ENCODE peak calls at places on chromosomes 7 and 10, in eight cellular contexts. I is PC-3, Q is GM23338, N is GM23248, K is hepatocyte, Z is MM.1S, Y is OCI-LY7, E is HCT116. U is an unnamed sample.

GRCh38 chr10:6089334-6090219 is 743 bp downstream of the RBM17 start:
- DNase-seq in N (peak; percentile 64), K (peak; percentile 50), I (peak; percentile 23), Q (peak; percentile 60), Y (peak; percentile 61), Z (peak; percentile 29), E (no peak), U (peak; percentile 76)

GRCh38 chr10:569961-570630 is 119.4 kb downstream of the DIP2C start:
- DNase-seq in K (no peak), Z (no peak), N (no peak), Y (no peak), E (no peak), I (no peak), Q (no peak), U (no peak)

GRCh38 chr10:116325987-116326386 is 1.7 kb downstream of the CCDC172 start:
- DNase-seq in N (no peak), K (no peak), Z (no peak), I (no peak), Q (no peak), Y (no peak), E (no peak), U (no peak)

GRCh38 chr10:68212721-68213352 is 19.1 kb downstream of the ATOH7 start:
- DNase-seq in K (peak; percentile 33), I (peak; percentile 80), Q (peak; percentile 43), N (peak; percentile 61), Y (peak; percentile 67), E (no peak), Z (peak; percentile 40), U (no peak)

GRCh38 chr7:13312327-13312726 is 624.9 kb downstream of the ARL4A start:
- DNase-seq in Q (peak; percentile 75), E (peak; percentile 6), Z (no peak), N (no peak), Y (peak; percentile 33), I (peak; percentile 34), K (no peak), U (peak; percentile 23)

GRCh38 chr7:22578048-22578770 is 78.2 kb upstream of the STEAP1B start:
- DNase-seq in I (peak; percentile 76), Y (no peak), K (no peak), E (no peak), Q (no peak), N (peak; percentile 75), Z (no peak), U (no peak)

GRCh38 chr10:27223964-27224363 is 16.6 kb downstream of the ACBD5 start:
- DNase-seq in E (no peak), N (peak; percentile 62), K (peak; percentile 70), Q (peak; percentile 77), Z (peak; percentile 61), Y (peak; percentile 64), I (peak; percentile 51), U (peak; percentile 38)

GRCh38 chr7:29511851-29512250 is 51.8 kb upstream of the PRR15 start:
- DNase-seq in Y (no peak), K (no peak), N (no peak), Q (no peak), E (no peak), I (no peak), Z (no peak), U (no peak)

GRCh38 chr10:83816942-83817341 is 322.4 kb upstream of the GHITM start:
- DNase-seq in Y (no peak), N (no peak), E (no peak), I (no peak), Q (no peak), K (peak; percentile 8), Z (peak; percentile 57), U (no peak)

GRCh38 chr7:54785261-54785660 is 26.2 kb upstream of the SEC61G start:
- DNase-seq in I (peak; percentile 72), Z (no peak), N (no peak), Y (no peak), Q (peak; percentile 37), K (no peak), E (no peak), U (no peak)

GRCh38 chr10:110845756-110846620 is 25.7 kb upstream of the PDCD4 start:
- DNase-seq in Y (no peak), N (no peak), I (peak; percentile 6), Z (no peak), E (no peak), K (peak; percentile 72), Q (no peak), U (no peak)

GRCh38 chr10:18087398-18087797 is 52.8 kb upstream of the CACNB2 start:
- DNase-seq in N (no peak), E (no peak), Q (no peak), Y (no peak), Z (no peak), I (no peak), K (no peak), U (no peak)

GRCh38 chr10:47025540-47026300 is 114.5 kb downstream of the PTPN20 start:
- DNase-seq in Z (no peak), Q (no peak), I (peak; percentile 27), K (no peak), N (peak; percentile 94), Y (no peak), E (no peak), U (no peak)

GRCh38 chr7:36663481-36663880 is 60.8 kb downstream of the AOAH start:
- DNase-seq in Y (no peak), E (no peak), Q (no peak), Z (no peak), N (no peak), I (no peak), K (no peak), U (no peak)

GRCh38 chr10:132468201-132468600 is 69.4 kb upstream of the INPP5A start:
- DNase-seq in N (no peak), Y (no peak), E (no peak), Q (no peak), Z (no peak), K (no peak), I (no peak), U (no peak)

GRCh38 chr7:26627871-26628270 is 236.5 kb downstream of the SKAP2 start:
- DNase-seq in Z (no peak), N (no peak), I (no peak), E (no peak), Q (no peak), Y (no peak), K (no peak), U (peak; percentile 22)

GRCh38 chr10:58651040-58651439 is 138.4 kb downstream of the BICC1 start:
- DNase-seq in Y (no peak), K (peak; percentile 20), Z (no peak), Q (no peak), N (peak; percentile 40), E (no peak), I (no peak), U (no peak)

GRCh38 chr7:30896041-30896440 is 15.6 kb upstream of the AQP1 start:
- DNase-seq in I (no peak), Y (no peak), N (no peak), Z (no peak), Q (no peak), K (peak; percentile 56), E (no peak), U (no peak)

GRCh38 chr10:44300666-44301649 is 83.9 kb downstream of the CXCL12 start:
- DNase-seq in Z (no peak), I (peak; percentile 98), N (peak; percentile 98), Y (no peak), K (no peak), Q (no peak), E (peak; percentile 47), U (no peak)

GRCh38 chr7:44320141-44320540 is 5.3 kb downstream of the CAMK2B start:
- DNase-seq in Q (no peak), I (peak; percentile 26), N (no peak), Y (no peak), Z (no peak), K (no peak), E (no peak), U (no peak)

GRCh38 chr7:155489862-155490696 is 32.1 kb downstream of the EN2 start:
- DNase-seq in N (peak; percentile 62), Q (peak; percentile 56), Z (no peak), E (no peak), Y (no peak), K (no peak), I (no peak), U (peak; percentile 82)

GRCh38 chr7:43148161-43148731 is 35.8 kb downstream of the HECW1 start:
- DNase-seq in Z (no peak), E (no peak), Y (no peak), K (no peak), I (peak; percentile 27), Q (no peak), N (peak; percentile 49), U (no peak)

GRCh38 chr10:72087392-72087968 is 871 bp downstream of the SPOCK2 start:
- DNase-seq in Q (peak; percentile 47), E (no peak), I (no peak), Z (no peak), N (no peak), K (peak; percentile 33), Y (peak; percentile 34), U (peak; percentile 39)

GRCh38 chr10:3584926-3585784 is 199.9 kb downstream of the KLF6 start:
- DNase-seq in Q (no peak), I (no peak), N (no peak), E (no peak), K (no peak), Y (no peak), Z (no peak), U (no peak)
- H2AFZ ChIP-seq in Q (no peak overlapping the region), I (no peak overlapping the region), N (no peak overlapping the region), E (no peak overlapping the region), K (no peak overlapping the region), Y (no peak overlapping the region), Z (no peak overlapping the region), U (no peak overlapping the region)

GRCh38 chr10:51170518-51171245 is 96.4 kb downstream of the PRKG1 start:
- DNase-seq in E (no peak), K (no peak), N (peak; percentile 40), Y (no peak), I (peak; percentile 87), Q (no peak), Z (no peak), U (no peak)
- TF ChIP-seq EZH2phosphoT487 in E (no peak), K (no peak), N (no peak), Y (no peak), I (no peak), Q (no peak), Z (no peak), U (no peak)

GRCh38 chr10:122462533-122463465 is 1.4 kb downstream of the HTRA1 start:
- DNase-seq in N (peak; percentile 78), I (peak; percentile 19), Y (no peak), K (peak; percentile 27), E (no peak), Q (no peak), Z (no peak), U (peak; percentile 34)
- H2AFZ ChIP-seq in N (peak overlapping the region; percentile 64), I (peak overlapping the region; percentile 62), Y (no peak overlapping the region), K (peak overlapping the region; percentile 76), E (no peak overlapping the region), Q (peak overlapping the region; percentile 92), Z (no peak overlapping the region), U (peak overlapping the region; percentile 59)

GRCh38 chr10:119199231-119199992 is 8.0 kb upstream of the GRK5 start:
- DNase-seq in Y (peak; percentile 85), N (peak; percentile 88), K (peak; percentile 88), Z (peak; percentile 50), I (peak; percentile 70), Q (peak; percentile 81), E (peak; percentile 77), U (peak; percentile 88)

GRCh38 chr10:119198438-119198837 is 8.9 kb upstream of the GRK5 start:
- DNase-seq in Q (peak; percentile 82), E (no peak), I (no peak), Z (peak; percentile 40), K (no peak), N (peak; percentile 34), Y (peak; percentile 53), U (peak; percentile 51)

GRCh38 chr10:119203006-119203405 is 4.4 kb upstream of the GRK5 start:
- DNase-seq in K (no peak), E (no peak), Y (no peak), Z (no peak), I (peak; percentile 64), N (peak; percentile 74), Q (no peak), U (no peak)

GRCh38 chr10:119201233-119201632 is 6.1 kb upstream of the GRK5 start:
- DNase-seq in N (no peak), Z (no peak), I (peak; percentile 40), E (no peak), Y (no peak), K (no peak), Q (no peak), U (no peak)

GRCh38 chr10:119197921-119198320 is 9.4 kb upstream of the GRK5 start:
- DNase-seq in Y (no peak), N (peak; percentile 86), E (no peak), Z (no peak), K (no peak), I (peak; percentile 58), Q (no peak), U (no peak)
- TF ChIP-seq EZH2phosphoT487 in Y (no peak), N (peak; percentile 82), E (no peak), Z (no peak), K (no peak), I (no peak), Q (no peak), U (no peak)